ENCODE peak calls at places on chromosomes 4 and X, in six cellular contexts. F, C, Z, W, G and D are unnamed samples.
A peak's percentile ranks its signal among the peaks of the same experiment; 100 is the strongest.

GRCh38 chr4:17058506-17058905 is 160.1 kb upstream of the LDB2 start:
- DNase-seq in C (no peak), W (no peak), G (peak; percentile 81), F (no peak), Z (peak; percentile 30), D (no peak)

GRCh38 chr4:140374130-140374477 is 658 bp downstream of the SCOC start:
- DNase-seq in Z (no peak), G (peak; percentile 12), W (no peak), F (no peak), C (no peak), D (no peak)

GRCh38 chrX:118189628-118190027 is 73.0 kb upstream of the KLHL13 start:
- DNase-seq in F (no peak), C (no peak), G (no peak), W (no peak), Z (no peak), D (no peak)

GRCh38 chr4:81896936-81897335 is 425.2 kb upstream of the RASGEF1B start:
- DNase-seq in F (peak; percentile 31), Z (no peak), W (no peak), G (no peak), C (no peak), D (no peak)

GRCh38 chr4:16227462-16227868 is 1.2 kb upstream of the TAPT1 start:
- DNase-seq in G (peak; percentile 49), W (peak; percentile 54), Z (no peak), F (no peak), C (no peak), D (no peak)

GRCh38 chrX:71177327-71177726 is 32.7 kb downstream of the NLGN3 start:
- DNase-seq in F (no peak), G (peak; percentile 18), C (no peak), W (no peak), Z (peak; percentile 19), D (no peak)

GRCh38 chr4:30386266-30386895 is 333.8 kb upstream of the PCDH7 start:
- DNase-seq in C (no peak), Z (no peak), G (peak; percentile 64), W (no peak), F (no peak), D (no peak)

GRCh38 chr4:5019274-5019673 is at the start of gene CYTL1:
- DNase-seq in W (no peak), G (no peak), C (no peak), F (no peak), Z (no peak), D (no peak)

GRCh38 chrX:131217878-131218486 is 71.1 kb downstream of the IGSF1 start:
- DNase-seq in G (no peak), C (no peak), Z (no peak), W (no peak), F (no peak), D (no peak)

GRCh38 chrX:28015993-28016392 is 34.7 kb upstream of the DCAF8L1 start:
- DNase-seq in W (no peak), C (no peak), Z (no peak), G (no peak), F (no peak), D (no peak)

GRCh38 chr4:53717064-53717549 is 125.8 kb upstream of the LNX1 start:
- DNase-seq in Z (peak; percentile 15), F (no peak), W (no peak), G (peak; percentile 69), C (no peak), D (no peak)

GRCh38 chr4:175947117-175947722 is 118.4 kb upstream of the WDR17 start:
- DNase-seq in F (no peak), Z (peak; percentile 20), G (peak; percentile 44), C (no peak), W (no peak), D (no peak)

GRCh38 chr4:55078987-55079386 is 46.4 kb downstream of the KDR start:
- DNase-seq in Z (peak; percentile 38), F (no peak), C (no peak), G (peak; percentile 87), W (no peak), D (no peak)

GRCh38 chr4:105145913-105146285 is 777 bp upstream of the TET2 start:
- DNase-seq in Z (no peak), C (no peak), W (no peak), F (no peak), G (no peak), D (no peak)

GRCh38 chrX:137999071-137999470 is 433.1 kb downstream of the ZIC3 start:
- DNase-seq in C (no peak), W (no peak), G (no peak), Z (no peak), F (no peak), D (no peak)

GRCh38 chr4:6296026-6296425 is 26.4 kb downstream of the WFS1 start:
- DNase-seq in C (no peak), Z (no peak), W (no peak), F (no peak), G (no peak), D (no peak)

GRCh38 chr4:1277667-1278335 is 11.9 kb upstream of the MAEA start:
- DNase-seq in C (no peak), G (peak; percentile 25), W (no peak), F (no peak), Z (peak; percentile 5), D (peak; percentile 44)
- TF ChIP-seq CTCF in C (peak; percentile 12), G (peak; percentile 18), W (no peak), F (no peak), Z (peak; percentile 57), D (peak; percentile 23)

GRCh38 chrX:120301960-120302359 is 9.3 kb downstream of the TMEM255A start:
- DNase-seq in Z (no peak), F (no peak), G (no peak), W (no peak), C (no peak), D (no peak)

GRCh38 chrX:120297923-120298322 is 13.3 kb downstream of the TMEM255A start:
- DNase-seq in C (no peak), Z (no peak), W (no peak), G (no peak), F (no peak), D (no peak)

GRCh38 chrX:120301497-120301896 is 9.8 kb downstream of the TMEM255A start:
- DNase-seq in Z (no peak), W (no peak), F (no peak), C (no peak), G (no peak), D (no peak)

GRCh38 chrX:120302434-120302833 is 8.8 kb downstream of the TMEM255A start:
- DNase-seq in G (no peak), C (no peak), F (no peak), Z (no peak), W (no peak), D (no peak)

DNA sequence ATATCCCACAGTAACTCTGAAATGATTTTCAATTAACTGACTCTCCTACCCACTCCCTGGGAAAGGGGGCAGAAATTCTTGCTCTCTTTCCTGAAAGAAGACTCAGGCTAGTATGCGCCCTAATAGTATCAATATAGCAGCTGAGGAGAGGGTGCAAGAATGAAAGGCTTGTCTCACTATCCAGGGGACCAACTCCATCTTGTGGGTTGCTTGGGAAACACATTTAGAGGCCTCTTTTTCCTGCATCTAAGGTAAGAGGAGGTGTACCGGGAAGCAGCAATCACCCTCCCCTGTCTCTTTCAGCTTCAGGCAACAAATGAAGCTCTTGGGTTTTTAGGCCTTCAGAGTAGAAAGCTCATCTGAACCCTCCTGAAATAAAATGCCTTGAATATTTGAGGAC is 11.3 kb downstream of the TMEM255A start:
- DNase-seq in G (no peak), W (no peak), F (no peak), Z (no peak), C (no peak), D (no peak)
- TF ChIP-seq CTCF in G (no peak), W (no peak), F (no peak), Z (no peak), C (no peak), D (peak; percentile 22)

GRCh38 chr4:110171981-110172380 is 26.4 kb downstream of the ELOVL6 start:
- DNase-seq in F (no peak), W (no peak), Z (no peak), C (no peak), G (no peak), D (no peak)

GRCh38 chr4:110175634-110176033 is 22.8 kb downstream of the ELOVL6 start:
- DNase-seq in W (no peak), Z (peak; percentile 23), F (no peak), C (no peak), G (peak; percentile 59), D (no peak)

GRCh38 chr4:110165382-110166285 is 32.8 kb downstream of the ELOVL6 start:
- DNase-seq in G (peak; percentile 84), C (peak; percentile 61), Z (peak; percentile 77), W (no peak), F (no peak), D (no peak)

GRCh38 chr4:110172972-110173371 is 25.4 kb downstream of the ELOVL6 start:
- DNase-seq in F (no peak), W (no peak), C (no peak), Z (no peak), G (no peak), D (no peak)

DNA sequence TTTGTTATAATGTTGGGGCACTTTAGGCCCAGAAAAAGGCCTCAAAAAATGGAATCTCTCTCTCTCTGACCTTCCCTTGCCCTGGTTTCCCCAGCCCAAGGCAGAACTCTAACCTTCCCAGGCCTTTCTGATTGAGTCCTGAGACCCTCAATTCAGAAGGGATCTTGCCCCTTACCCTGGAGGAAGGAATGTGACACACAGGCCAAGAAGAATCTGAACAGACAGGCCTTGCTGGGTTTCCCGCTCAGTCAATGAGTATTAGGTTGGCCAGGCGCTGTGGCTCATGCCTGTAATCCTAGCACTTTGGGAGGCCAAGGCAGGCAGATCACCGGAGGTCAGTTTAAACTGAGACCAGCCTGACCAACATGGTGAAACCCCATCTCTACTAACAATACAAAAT is 27.6 kb downstream of the ELOVL6 start:
- DNase-seq in F (no peak), C (no peak), Z (no peak), W (no peak), G (no peak), D (no peak)
- TF ChIP-seq CTCF in F (no peak), C (no peak), Z (peak; percentile 37), W (no peak), G (no peak), D (peak; percentile 48)

GRCh38 chr4:150591284-150591874 is 9.4 kb downstream of the MAB21L2 start:
- DNase-seq in F (no peak), C (no peak), G (no peak), W (no peak), Z (no peak), D (no peak)

GRCh38 chr4:150591904-150592303 is 10.0 kb downstream of the MAB21L2 start:
- DNase-seq in G (no peak), F (no peak), Z (no peak), W (no peak), C (no peak), D (no peak)

GRCh38 chr4:150598906-150599305 is 17.0 kb downstream of the MAB21L2 start:
- DNase-seq in F (no peak), Z (no peak), W (no peak), G (no peak), C (no peak), D (no peak)

GRCh38 chr4:150589174-150589573 is 7.2 kb downstream of the MAB21L2 start:
- DNase-seq in C (no peak), F (no peak), W (no peak), Z (no peak), G (no peak), D (no peak)

DNA sequence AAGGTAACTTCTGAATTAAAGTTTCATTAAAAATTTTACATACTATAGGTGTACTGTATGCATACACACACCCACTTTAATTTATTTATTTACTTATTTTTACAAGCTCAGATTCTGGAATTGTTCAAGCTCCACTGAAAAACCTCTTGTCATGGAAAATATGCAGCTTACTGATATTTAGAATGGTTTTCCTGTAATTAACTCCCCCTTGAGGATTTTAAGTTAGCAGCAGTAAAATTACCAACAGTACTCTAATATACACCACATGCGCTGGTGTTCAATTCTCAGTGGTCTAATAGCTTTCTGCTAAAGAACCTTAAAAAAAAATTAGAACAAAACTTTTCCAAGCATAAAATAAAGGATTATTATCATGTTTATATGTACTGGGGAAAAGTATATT is 12.0 kb downstream of the MAB21L2 start:
- DNase-seq in Z (peak; percentile 7), W (no peak), C (no peak), G (peak; percentile 34), F (no peak), D (no peak)
- TF ChIP-seq CTCF in Z (peak; percentile 64), W (no peak), C (peak; percentile 29), G (peak; percentile 27), F (no peak), D (peak; percentile 36)